ENCODE peak calls at places on chromosomes 13 and 19, in nine cellular contexts. One of them, this sample, is unnamed.
A peak's percentile ranks its signal among the peaks of the same experiment; 100 is the strongest.

GRCh38 chr19:49793561-49793840 is 19.6 kb downstream of the FUZ start:
- DNase-seq in ascending aorta: no peak
- DNase-seq in left ventricle myocardium inferior: no peak
- DNase-seq in cardiac muscle cell: no peak
- DNase-seq in heart left ventricle: no peak
- DNase-seq in spleen: no peak
- DNase-seq in CD8-positive, alpha-beta T cell: no peak
- DNase-seq in lower lobe of right lung: no peak
- DNase-seq in endodermal cell: no peak
- DNase-seq in this sample: no peak

GRCh38 chr13:114064516-114065140 is 67.8 kb downstream of the RASA3 start:
- DNase-seq in ascending aorta: no peak
- DNase-seq in left ventricle myocardium inferior: peak; percentile 28
- DNase-seq in cardiac muscle cell: peak; percentile 60
- DNase-seq in heart left ventricle: no peak
- DNase-seq in spleen: peak; percentile 79
- DNase-seq in CD8-positive, alpha-beta T cell: no peak
- DNase-seq in lower lobe of right lung: peak; percentile 47
- DNase-seq in endodermal cell: no peak
- DNase-seq in this sample: no peak

GRCh38 chr13:32426191-32426980 is 1.5 kb downstream of the N4BP2L1 start:
- DNase-seq in ascending aorta: no peak
- DNase-seq in left ventricle myocardium inferior: no peak
- DNase-seq in cardiac muscle cell: no peak
- DNase-seq in heart left ventricle: peak; percentile 22
- DNase-seq in spleen: peak; percentile 77
- DNase-seq in CD8-positive, alpha-beta T cell: peak; percentile 17
- DNase-seq in lower lobe of right lung: no peak
- DNase-seq in endodermal cell: peak; percentile 46
- DNase-seq in this sample: no peak

GRCh38 chr19:55519461-55520311 is 17.2 kb downstream of the SBK2 start:
- DNase-seq in ascending aorta: no peak
- DNase-seq in left ventricle myocardium inferior: no peak
- DNase-seq in cardiac muscle cell: peak; percentile 46
- DNase-seq in heart left ventricle: no peak
- DNase-seq in spleen: no peak
- DNase-seq in CD8-positive, alpha-beta T cell: no peak
- DNase-seq in lower lobe of right lung: no peak
- DNase-seq in endodermal cell: no peak
- DNase-seq in this sample: no peak

GRCh38 chr13:70964124-70964523 is 855.9 kb upstream of the KLHL1 start:
- DNase-seq in ascending aorta: no peak
- DNase-seq in left ventricle myocardium inferior: no peak
- DNase-seq in cardiac muscle cell: no peak
- DNase-seq in heart left ventricle: no peak
- DNase-seq in spleen: no peak
- DNase-seq in CD8-positive, alpha-beta T cell: no peak
- DNase-seq in lower lobe of right lung: no peak
- DNase-seq in endodermal cell: no peak
- DNase-seq in this sample: no peak

GRCh38 chr13:93927431-93927830 is 552.1 kb downstream of the DCT start:
- DNase-seq in ascending aorta: no peak
- DNase-seq in left ventricle myocardium inferior: no peak
- DNase-seq in cardiac muscle cell: peak; percentile 12
- DNase-seq in heart left ventricle: no peak
- DNase-seq in spleen: no peak
- DNase-seq in CD8-positive, alpha-beta T cell: no peak
- DNase-seq in lower lobe of right lung: no peak
- DNase-seq in endodermal cell: no peak
- DNase-seq in this sample: no peak

GRCh38 chr13:32255744-32256120 is 59.4 kb downstream of the ZAR1L start:
- DNase-seq in ascending aorta: no peak
- DNase-seq in left ventricle myocardium inferior: no peak
- DNase-seq in cardiac muscle cell: peak; percentile 49
- DNase-seq in heart left ventricle: no peak
- DNase-seq in spleen: no peak
- DNase-seq in CD8-positive, alpha-beta T cell: no peak
- DNase-seq in lower lobe of right lung: no peak
- DNase-seq in endodermal cell: no peak
- DNase-seq in this sample: no peak

GRCh38 chr19:17220207-17220758 is 5.1 kb downstream of the USE1 start:
- DNase-seq in ascending aorta: no peak
- DNase-seq in left ventricle myocardium inferior: no peak
- DNase-seq in cardiac muscle cell: peak; percentile 88
- DNase-seq in heart left ventricle: no peak
- DNase-seq in spleen: no peak
- DNase-seq in CD8-positive, alpha-beta T cell: no peak
- DNase-seq in lower lobe of right lung: no peak
- DNase-seq in endodermal cell: no peak
- DNase-seq in this sample: no peak

GRCh38 chr13:100633461-100633860 is 41.1 kb downstream of the TMTC4 start:
- DNase-seq in ascending aorta: no peak
- DNase-seq in left ventricle myocardium inferior: no peak
- DNase-seq in cardiac muscle cell: peak; percentile 60
- DNase-seq in heart left ventricle: no peak
- DNase-seq in spleen: no peak
- DNase-seq in CD8-positive, alpha-beta T cell: no peak
- DNase-seq in lower lobe of right lung: no peak
- DNase-seq in endodermal cell: no peak
- DNase-seq in this sample: no peak

GRCh38 chr19:10555613-10555979 is 10.2 kb downstream of the KRI1 start:
- DNase-seq in ascending aorta: no peak
- DNase-seq in left ventricle myocardium inferior: no peak
- DNase-seq in cardiac muscle cell: no peak
- DNase-seq in heart left ventricle: no peak
- DNase-seq in spleen: no peak
- DNase-seq in CD8-positive, alpha-beta T cell: no peak
- DNase-seq in lower lobe of right lung: no peak
- DNase-seq in endodermal cell: no peak
- DNase-seq in this sample: no peak

GRCh38 chr13:113152894-113153809 is 5.3 kb upstream of the PROZ start:
- DNase-seq in ascending aorta: no peak
- DNase-seq in left ventricle myocardium inferior: peak; percentile 48
- DNase-seq in cardiac muscle cell: peak; percentile 68
- DNase-seq in heart left ventricle: peak; percentile 52
- DNase-seq in spleen: peak; percentile 92
- DNase-seq in CD8-positive, alpha-beta T cell: peak; percentile 20
- DNase-seq in lower lobe of right lung: peak; percentile 66
- DNase-seq in endodermal cell: peak; percentile 87
- DNase-seq in this sample: peak; percentile 74

GRCh38 chr13:83184819-83185218 is 697.5 kb downstream of the SLITRK1 start:
- DNase-seq in ascending aorta: no peak
- DNase-seq in left ventricle myocardium inferior: no peak
- DNase-seq in cardiac muscle cell: peak; percentile 71
- DNase-seq in heart left ventricle: no peak
- DNase-seq in spleen: no peak
- DNase-seq in CD8-positive, alpha-beta T cell: no peak
- DNase-seq in lower lobe of right lung: no peak
- DNase-seq in endodermal cell: no peak
- DNase-seq in this sample: no peak

GRCh38 chr19:2952953-2953481 is 8.2 kb upstream of the ZNF77 start:
- DNase-seq in ascending aorta: no peak
- DNase-seq in left ventricle myocardium inferior: no peak
- DNase-seq in cardiac muscle cell: no peak
- DNase-seq in heart left ventricle: no peak
- DNase-seq in spleen: no peak
- DNase-seq in CD8-positive, alpha-beta T cell: no peak
- DNase-seq in lower lobe of right lung: peak; percentile 71
- DNase-seq in endodermal cell: no peak
- DNase-seq in this sample: peak; percentile 77

GRCh38 chr13:41059896-41060722 is 1.2 kb upstream of the WBP4 start:
- DNase-seq in ascending aorta: peak; percentile 59
- DNase-seq in left ventricle myocardium inferior: peak; percentile 91
- DNase-seq in cardiac muscle cell: peak; percentile 93
- DNase-seq in heart left ventricle: peak; percentile 90
- DNase-seq in spleen: peak; percentile 94
- DNase-seq in CD8-positive, alpha-beta T cell: peak; percentile 63
- DNase-seq in lower lobe of right lung: peak; percentile 93
- DNase-seq in endodermal cell: peak; percentile 96
- DNase-seq in this sample: peak; percentile 96

GRCh38 chr13:85383291-85383690 is 415.9 kb downstream of the SLITRK6 start:
- DNase-seq in ascending aorta: no peak
- DNase-seq in left ventricle myocardium inferior: no peak
- DNase-seq in cardiac muscle cell: no peak
- DNase-seq in heart left ventricle: no peak
- DNase-seq in spleen: no peak
- DNase-seq in CD8-positive, alpha-beta T cell: no peak
- DNase-seq in lower lobe of right lung: no peak
- DNase-seq in endodermal cell: no peak
- DNase-seq in this sample: no peak

GRCh38 chr13:42041017-42041683 is 7.3 kb upstream of the DGKH start:
- DNase-seq in ascending aorta: no peak
- DNase-seq in left ventricle myocardium inferior: peak; percentile 53
- DNase-seq in cardiac muscle cell: peak; percentile 59
- DNase-seq in heart left ventricle: peak; percentile 71
- DNase-seq in spleen: peak; percentile 88
- DNase-seq in CD8-positive, alpha-beta T cell: peak; percentile 26
- DNase-seq in lower lobe of right lung: peak; percentile 69
- DNase-seq in endodermal cell: peak; percentile 81
- DNase-seq in this sample: peak; percentile 81

GRCh38 chr13:94967183-94968039 is 255.1 kb upstream of the SOX21 start:
- DNase-seq in ascending aorta: no peak
- DNase-seq in left ventricle myocardium inferior: no peak
- DNase-seq in cardiac muscle cell: peak; percentile 9
- DNase-seq in heart left ventricle: no peak
- DNase-seq in spleen: no peak
- DNase-seq in CD8-positive, alpha-beta T cell: no peak
- DNase-seq in lower lobe of right lung: no peak
- DNase-seq in endodermal cell: peak; percentile 83
- DNase-seq in this sample: no peak
- H3K27ac ChIP-seq in ascending aorta: no peak overlapping the region
- H3K27ac ChIP-seq in left ventricle myocardium inferior: no peak overlapping the region
- H3K27ac ChIP-seq in cardiac muscle cell: no peak overlapping the region
- H3K27ac ChIP-seq in heart left ventricle: no peak overlapping the region
- H3K27ac ChIP-seq in spleen: no peak overlapping the region
- H3K27ac ChIP-seq in CD8-positive, alpha-beta T cell: no peak overlapping the region
- H3K27ac ChIP-seq in lower lobe of right lung: no peak overlapping the region
- H3K27ac ChIP-seq in endodermal cell: no peak overlapping the region
- H3K27ac ChIP-seq in this sample: no peak overlapping the region

DNA sequence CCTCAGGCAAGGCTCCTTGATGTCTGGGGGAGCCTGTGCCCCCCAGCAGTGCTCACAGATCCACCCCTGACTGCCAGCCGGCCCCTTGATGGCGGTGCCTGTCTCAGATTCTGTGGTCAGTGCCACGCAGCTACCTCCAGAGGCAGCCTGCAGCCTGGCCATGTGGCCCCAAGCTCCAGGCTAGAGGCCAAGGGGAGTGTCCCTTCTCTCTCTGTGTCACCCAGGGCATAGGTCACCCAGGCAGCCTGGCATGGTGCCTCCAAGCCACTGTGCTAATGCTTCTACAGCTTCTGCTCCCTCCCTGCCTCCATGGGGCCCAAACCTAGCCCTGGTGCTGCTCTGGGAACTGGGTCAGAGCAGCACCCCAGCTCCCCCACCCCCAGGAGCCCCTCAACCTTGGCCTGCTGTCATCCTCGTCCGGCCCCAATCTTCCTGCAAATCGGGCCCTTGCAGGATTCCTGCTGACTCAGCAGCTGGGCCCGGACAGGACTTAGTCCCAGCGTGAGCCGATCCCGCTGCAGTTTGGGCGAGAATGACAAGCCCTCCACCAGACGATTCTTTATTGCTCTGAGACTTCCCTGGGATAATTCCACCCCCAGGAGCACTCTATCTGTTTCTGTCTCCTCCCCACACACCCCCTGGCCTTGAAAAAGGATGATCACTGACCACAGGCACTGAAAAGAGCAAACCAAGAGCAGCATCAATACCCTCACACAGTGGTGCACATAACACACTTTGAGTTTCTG is 2.7 kb upstream of the ARL11 start:
- DNase-seq in ascending aorta: no peak
- DNase-seq in left ventricle myocardium inferior: peak; percentile 65
- DNase-seq in cardiac muscle cell: peak; percentile 19
- DNase-seq in heart left ventricle: peak; percentile 49
- DNase-seq in spleen: peak; percentile 82
- DNase-seq in CD8-positive, alpha-beta T cell: no peak
- DNase-seq in lower lobe of right lung: peak; percentile 83
- DNase-seq in endodermal cell: no peak
- DNase-seq in this sample: peak; percentile 85
- H3K4me1 ChIP-seq in ascending aorta: no peaks in the 10 kb centered on the region
- H3K4me1 ChIP-seq in left ventricle myocardium inferior: peaks cover 48% of the 10 kb centered on the region
- H3K4me1 ChIP-seq in cardiac muscle cell: peaks cover 4% of the 10 kb centered on the region
- H3K4me1 ChIP-seq in heart left ventricle: no peaks in the 10 kb centered on the region
- H3K4me1 ChIP-seq in spleen: peaks cover 34% of the 10 kb centered on the region
- H3K4me1 ChIP-seq in CD8-positive, alpha-beta T cell: peaks cover 11% of the 10 kb centered on the region
- H3K4me1 ChIP-seq in lower lobe of right lung: peaks cover 28% of the 10 kb centered on the region
- H3K4me1 ChIP-seq in endodermal cell: peaks cover 4% of the 10 kb centered on the region
- H3K4me1 ChIP-seq in this sample: peaks cover 14% of the 10 kb centered on the region

GRCh38 chr13:51113969-51114368 is 2.9 kb upstream of the C13orf42 start:
- DNase-seq in ascending aorta: no peak
- DNase-seq in left ventricle myocardium inferior: no peak
- DNase-seq in cardiac muscle cell: no peak
- DNase-seq in heart left ventricle: no peak
- DNase-seq in spleen: no peak
- DNase-seq in CD8-positive, alpha-beta T cell: no peak
- DNase-seq in lower lobe of right lung: no peak
- DNase-seq in endodermal cell: peak; percentile 35
- DNase-seq in this sample: no peak
- H3K27me3 ChIP-seq in ascending aorta: no peaks in the 10 kb centered on the region
- H3K27me3 ChIP-seq in left ventricle myocardium inferior: peaks cover 51% of the 10 kb centered on the region
- H3K27me3 ChIP-seq in cardiac muscle cell: no peaks in the 10 kb centered on the region
- H3K27me3 ChIP-seq in heart left ventricle: no peaks in the 10 kb centered on the region
- H3K27me3 ChIP-seq in spleen: no peaks in the 10 kb centered on the region
- H3K27me3 ChIP-seq in CD8-positive, alpha-beta T cell: no peaks in the 10 kb centered on the region
- H3K27me3 ChIP-seq in lower lobe of right lung: peaks cover 4% of the 10 kb centered on the region
- H3K27me3 ChIP-seq in endodermal cell: no peaks in the 10 kb centered on the region
- H3K27me3 ChIP-seq in this sample: peaks cover 14% of the 10 kb centered on the region

DNA sequence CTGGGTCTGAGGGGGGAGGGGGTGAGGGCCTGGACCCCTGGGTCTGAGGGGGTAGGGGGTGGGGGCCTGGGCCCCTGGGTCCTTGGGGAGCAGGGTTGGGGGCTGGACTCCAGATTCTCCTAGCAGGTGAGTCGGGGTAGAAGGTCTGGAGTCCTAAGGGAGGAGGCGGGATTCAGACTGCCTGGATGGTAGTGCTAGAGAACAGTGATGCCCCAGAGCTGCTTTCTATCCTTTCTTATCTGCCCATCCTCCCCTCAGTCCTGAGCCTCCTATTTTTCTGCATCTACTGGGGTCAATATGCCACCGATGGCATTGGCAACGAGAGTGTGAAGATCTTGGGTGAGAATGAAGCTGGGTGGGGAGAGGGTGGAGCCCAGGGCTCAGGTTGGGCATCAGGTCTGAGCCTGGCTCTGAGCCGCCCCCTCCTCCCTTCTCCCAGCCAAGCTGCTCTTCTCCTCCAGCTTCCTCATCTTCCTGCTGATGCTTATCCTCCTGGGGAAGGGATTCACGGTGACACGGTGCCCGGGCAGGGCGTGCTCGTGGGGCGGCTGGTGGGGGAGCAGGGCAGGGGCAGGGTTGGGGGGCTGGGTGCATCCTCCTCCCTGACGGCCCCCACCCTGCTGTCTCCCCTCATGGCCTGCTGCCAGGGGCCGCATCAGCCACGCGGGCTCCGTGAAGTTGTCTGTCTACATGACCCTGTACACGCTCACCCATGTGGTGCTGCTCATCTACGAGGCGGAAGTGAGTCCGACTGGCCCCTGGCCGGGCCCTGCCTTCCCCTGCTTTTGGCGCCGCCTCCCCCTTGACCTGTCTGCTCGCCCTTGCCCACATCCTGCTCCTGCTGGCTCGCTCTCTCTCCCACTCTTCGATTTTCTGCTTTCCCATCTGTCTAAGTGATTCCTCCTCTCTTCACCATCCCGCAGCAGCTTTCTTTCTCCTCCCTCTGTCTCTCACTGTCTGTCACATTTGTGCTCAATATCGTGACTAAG is 3.4 kb downstream of the TMEM145 start:
- DNase-seq in ascending aorta: no peak
- DNase-seq in left ventricle myocardium inferior: no peak
- DNase-seq in cardiac muscle cell: peak; percentile 50
- DNase-seq in heart left ventricle: no peak
- DNase-seq in spleen: peak; percentile 86
- DNase-seq in CD8-positive, alpha-beta T cell: no peak
- DNase-seq in lower lobe of right lung: peak; percentile 74
- DNase-seq in endodermal cell: no peak
- DNase-seq in this sample: peak; percentile 80
- H3K27ac ChIP-seq in ascending aorta: no peak overlapping the region
- H3K27ac ChIP-seq in left ventricle myocardium inferior: no peak overlapping the region
- H3K27ac ChIP-seq in cardiac muscle cell: no peak overlapping the region
- H3K27ac ChIP-seq in heart left ventricle: no peak overlapping the region
- H3K27ac ChIP-seq in spleen: peak overlapping the region; percentile 49
- H3K27ac ChIP-seq in CD8-positive, alpha-beta T cell: no peak overlapping the region
- H3K27ac ChIP-seq in lower lobe of right lung: no peak overlapping the region
- H3K27ac ChIP-seq in endodermal cell: no peak overlapping the region
- H3K27ac ChIP-seq in this sample: no peak overlapping the region